ENCODE peak calls at places on chromosomes 1 and 21, in nine cellular contexts. L, O, V, W, Y, C, F, E and D are unnamed samples.

GRCh38 chr1:246160905-246161304 is 346.2 kb downstream of the SMYD3 start:
- DNase-seq in O (no peak), L (no peak), F (no peak), V (no peak), C (no peak), W (no peak), Y (no peak), E (no peak), D (peak; percentile 90)

GRCh38 chr21:34852438-34852837 is 183.6 kb downstream of the CLIC6 start:
- DNase-seq in Y (no peak), W (no peak), C (no peak), F (no peak), O (no peak), L (peak; percentile 43), E (no peak), V (no peak), D (no peak)

GRCh38 chr1:246221390-246222240 is 285.5 kb downstream of the SMYD3 start:
- DNase-seq in V (no peak), C (no peak), Y (no peak), L (no peak), O (peak; percentile 32), F (no peak), E (no peak), W (no peak), D (no peak)

GRCh38 chr1:176994926-176995596 is 169.5 kb downstream of the ASTN1 start:
- DNase-seq in V (no peak), Y (no peak), E (no peak), W (no peak), O (no peak), C (no peak), L (peak; percentile 67), F (peak; percentile 29), D (peak; percentile 10)

GRCh38 chr1:233759665-233760064 is 144.8 kb upstream of the SLC35F3 start:
- DNase-seq in E (no peak), C (no peak), F (no peak), L (peak; percentile 0), W (no peak), Y (no peak), V (no peak), O (no peak), D (no peak)

GRCh38 chr1:68174173-68175113 is 57.9 kb downstream of the WLS start:
- DNase-seq in O (peak; percentile 76), W (peak; percentile 17), V (no peak), E (no peak), L (peak; percentile 98), C (no peak), Y (peak; percentile 88), F (peak; percentile 96), D (no peak)

GRCh38 chr21:26801524-26801923 is 43.7 kb downstream of the ADAMTS1 start:
- DNase-seq in V (no peak), F (peak; percentile 95), W (no peak), C (no peak), L (peak; percentile 52), E (no peak), Y (no peak), O (no peak), D (no peak)

GRCh38 chr1:231242516-231243198 is 1.6 kb downstream of the GNPAT start:
- DNase-seq in V (no peak), C (no peak), L (peak; percentile 24), F (peak; percentile 42), W (no peak), Y (no peak), O (no peak), E (no peak), D (no peak)

GRCh38 chr1:42046772-42047552 is 106.2 kb upstream of the GUCA2B start:
- DNase-seq in C (no peak), E (no peak), F (peak; percentile 19), W (no peak), O (no peak), Y (no peak), L (no peak), V (no peak), D (no peak)

GRCh38 chr1:74505133-74505532 is 7.3 kb downstream of the LRRC53 start:
- DNase-seq in F (no peak), E (no peak), V (no peak), O (peak; percentile 45), Y (no peak), L (peak; percentile 20), C (no peak), W (peak; percentile 68), D (no peak)

GRCh38 chr1:9689011-9689706 is 37.6 kb downstream of the PIK3CD start:
- DNase-seq in O (peak; percentile 95), Y (peak; percentile 73), V (peak; percentile 81), L (peak; percentile 55), E (peak; percentile 79), C (peak; percentile 85), W (peak; percentile 94), F (peak; percentile 81), D (no peak)

GRCh38 chr1:235649722-235650163 is at the start of gene GNG4:
- DNase-seq in W (peak; percentile 75), O (no peak), F (no peak), E (no peak), Y (no peak), V (no peak), L (no peak), C (no peak), D (peak; percentile 7)

GRCh38 chr21:44603911-44604310 is 3.5 kb downstream of the KRTAP10-7 start:
- DNase-seq in W (no peak), L (no peak), F (no peak), C (no peak), O (no peak), E (no peak), Y (no peak), V (no peak), D (no peak)

GRCh38 chr1:247228133-247228532 is 27.7 kb upstream of the VN1R5 start:
- DNase-seq in C (no peak), E (no peak), L (peak; percentile 19), V (no peak), Y (no peak), O (no peak), F (peak; percentile 25), W (peak; percentile 50), D (no peak)

GRCh38 chr1:117611894-117612481 is 6.1 kb downstream of the TENT5C start:
- DNase-seq in L (peak; percentile 59), V (no peak), Y (no peak), W (no peak), F (no peak), C (no peak), E (no peak), O (no peak), D (no peak)

GRCh38 chr1:117609471-117609911 is 3.6 kb downstream of the TENT5C start:
- DNase-seq in O (peak; percentile 85), V (peak; percentile 44), W (no peak), F (no peak), C (no peak), L (no peak), Y (no peak), E (no peak), D (no peak)

GRCh38 chr1:117612517-117613248 is 6.8 kb downstream of the TENT5C start:
- DNase-seq in L (peak; percentile 90), E (no peak), F (peak; percentile 85), C (no peak), O (no peak), Y (no peak), V (no peak), W (no peak), D (no peak)

GRCh38 chr1:117610036-117610435 is 4.2 kb downstream of the TENT5C start:
- DNase-seq in F (no peak), W (no peak), C (no peak), L (no peak), Y (no peak), E (no peak), V (no peak), O (no peak), D (no peak)

GRCh38 chr1:117611121-117611601 is 5.3 kb downstream of the TENT5C start:
- DNase-seq in F (peak; percentile 36), W (no peak), E (no peak), L (no peak), V (no peak), C (no peak), Y (no peak), O (no peak), D (no peak)
- H3K4me1 ChIP-seq in F (peaks cover 20% of the 10 kb centered on the region), W (peaks cover 14% of the 10 kb centered on the region), E (peaks cover 87% of the 10 kb centered on the region), L (peaks cover 14% of the 10 kb centered on the region), V (peaks cover 95% of the 10 kb centered on the region), C (peaks cover 67% of the 10 kb centered on the region), Y (no peaks in the 10 kb centered on the region), O (peaks cover 25% of the 10 kb centered on the region), D (peaks cover 66% of the 10 kb centered on the region)

GRCh38 chr1:153546796-153547559 is 1.4 kb upstream of the S100A4 start:
- DNase-seq in O (no peak), F (no peak), L (no peak), C (no peak), W (no peak), Y (no peak), E (no peak), V (no peak), D (no peak)
- H3K4me1 ChIP-seq in O (peaks cover 20% of the 10 kb centered on the region), F (peaks cover 24% of the 10 kb centered on the region), L (peaks cover 38% of the 10 kb centered on the region), C (peaks cover 16% of the 10 kb centered on the region), W (peaks cover 18% of the 10 kb centered on the region), Y (no peaks in the 10 kb centered on the region), E (peaks cover 53% of the 10 kb centered on the region), V (peaks cover 88% of the 10 kb centered on the region), D (peaks cover 52% of the 10 kb centered on the region)

GRCh38 chr1:32971576-32971975 is 7.0 kb upstream of the RNF19B start:
- DNase-seq in E (no peak), C (no peak), Y (no peak), V (no peak), F (no peak), W (no peak), O (no peak), L (no peak), D (no peak)
- H3K4me1 ChIP-seq in E (peaks cover 6% of the 10 kb centered on the region), C (no peaks in the 10 kb centered on the region), Y (no peaks in the 10 kb centered on the region), V (peaks cover 9% of the 10 kb centered on the region), F (no peaks in the 10 kb centered on the region), W (peaks cover 4% of the 10 kb centered on the region), O (no peaks in the 10 kb centered on the region), L (peaks cover 9% of the 10 kb centered on the region), D (peaks cover 6% of the 10 kb centered on the region)

GRCh38 chr1:201501812-201502510 is 5.0 kb downstream of the CSRP1 start:
- DNase-seq in Y (no peak), L (no peak), V (no peak), E (no peak), W (no peak), C (no peak), O (peak; percentile 14), F (no peak), D (peak; percentile 91)
- H3K4me1 ChIP-seq in Y (peaks cover 3% of the 10 kb centered on the region), L (peaks cover 29% of the 10 kb centered on the region), V (peaks cover 95% of the 10 kb centered on the region), E (peaks cover 16% of the 10 kb centered on the region), W (peaks cover 40% of the 10 kb centered on the region), C (peaks cover 47% of the 10 kb centered on the region), O (peaks cover 34% of the 10 kb centered on the region), F (peaks cover 61% of the 10 kb centered on the region), D (peaks cover 91% of the 10 kb centered on the region)

DNA sequence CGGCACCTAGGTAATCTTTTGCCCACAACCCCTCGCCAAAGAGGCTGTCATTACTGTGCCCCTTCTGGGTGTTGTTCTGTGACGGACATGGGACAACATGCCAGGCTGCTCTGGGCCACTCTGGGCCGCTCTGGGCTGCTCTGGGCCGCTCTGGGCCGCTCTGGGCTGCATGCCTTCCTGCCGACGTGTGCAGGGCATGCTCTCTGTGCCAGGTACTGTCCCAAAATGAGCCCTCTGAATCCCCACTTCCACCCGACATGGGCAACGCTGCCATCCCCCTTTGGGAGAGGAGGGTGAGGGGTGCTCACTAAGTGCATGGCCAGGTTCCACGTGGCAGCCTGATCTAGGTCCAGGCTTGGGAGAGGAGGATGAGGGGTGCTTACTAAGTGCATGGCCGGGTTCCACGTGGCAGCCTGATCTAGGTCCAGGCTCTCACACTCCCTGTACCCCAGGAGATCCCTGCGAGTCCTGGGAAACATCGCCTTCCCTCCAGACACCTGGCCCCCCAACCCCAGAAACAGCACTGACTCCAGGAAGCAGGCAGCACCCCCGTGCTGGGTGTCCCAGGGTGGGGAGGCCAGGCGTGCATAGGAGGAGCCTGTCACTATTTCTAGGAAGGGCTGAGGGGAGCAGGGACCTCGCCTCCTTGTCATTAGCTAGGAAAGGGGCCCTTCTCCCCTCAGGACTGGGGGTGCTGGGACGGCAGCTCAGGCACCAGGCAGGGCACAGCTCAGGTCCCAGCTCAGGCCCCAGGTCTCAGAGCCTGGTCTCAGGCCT is 16.5 kb downstream of the TTC34 start:
- DNase-seq in W (no peak), E (no peak), C (no peak), Y (no peak), O (peak; percentile 7), L (no peak), F (no peak), V (no peak), D (no peak)
- H3K4me1 ChIP-seq in W (peaks cover 6% of the 10 kb centered on the region), E (peaks cover 5% of the 10 kb centered on the region), C (no peaks in the 10 kb centered on the region), Y (no peaks in the 10 kb centered on the region), O (no peaks in the 10 kb centered on the region), L (no peaks in the 10 kb centered on the region), F (no peaks in the 10 kb centered on the region), V (no peaks in the 10 kb centered on the region), D (no peaks in the 10 kb centered on the region)